ENCODE peak calls at places on chromosomes 4 and X, in nine cellular contexts. D is breast epithelium, N is HCT116, Y is SK-N-SH, R is GM12878, P is K562, F is suprapubic skin, B is upper lobe of left lung, Q is stomach. V is an unnamed sample.
A peak's percentile ranks its signal among the peaks of the same experiment; 100 is the strongest.

GRCh38 chrX:71998836-71999509 is 88.3 kb downstream of the NHSL2 start:
- DNase-seq in D (no peak), N (peak; percentile 12), Y (peak; percentile 76), R (no peak), P (peak; percentile 42), F (no peak), B (no peak), Q (peak; percentile 38), V (no peak)

GRCh38 chr4:70629469-70630090 is 1.0 kb downstream of the ENAM start:
- DNase-seq in D (no peak), N (no peak), Y (no peak), R (no peak), P (no peak), F (no peak), B (no peak), Q (no peak), V (no peak)

GRCh38 chrX:109841257-109841656 is 108.2 kb upstream of the ACSL4 start:
- DNase-seq in D (no peak), N (no peak), Y (no peak), R (no peak), P (no peak), F (no peak), B (no peak), Q (no peak), V (no peak)

GRCh38 chrX:131827935-131828334 is 195.2 kb upstream of the STK26 start:
- DNase-seq in D (no peak), N (no peak), Y (peak; percentile 28), R (peak; percentile 70), P (peak; percentile 17), F (no peak), B (no peak), Q (no peak), V (no peak)

GRCh38 chr4:83328486-83328885 is 6.2 kb downstream of the HPSE start:
- DNase-seq in D (no peak), N (no peak), Y (no peak), R (no peak), P (peak; percentile 15), F (no peak), B (no peak), Q (no peak), V (no peak)

GRCh38 chr4:158945529-158946108 is 157.3 kb upstream of the RAPGEF2 start:
- DNase-seq in D (no peak), N (no peak), Y (no peak), R (no peak), P (no peak), F (no peak), B (no peak), Q (no peak), V (no peak)

GRCh38 chr4:67035501-67035900 is 509.8 kb downstream of the CENPC start:
- DNase-seq in D (no peak), N (no peak), Y (no peak), R (no peak), P (no peak), F (no peak), B (no peak), Q (no peak), V (no peak)

GRCh38 chr4:185592845-185593488 is 57.7 kb upstream of the PDLIM3 start:
- DNase-seq in D (no peak), N (no peak), Y (no peak), R (no peak), P (no peak), F (no peak), B (no peak), Q (no peak), V (no peak)

GRCh38 chr4:7020290-7020689 is 22.9 kb upstream of the TADA2B start:
- DNase-seq in D (no peak), N (no peak), Y (no peak), R (no peak), P (peak; percentile 41), F (no peak), B (no peak), Q (no peak), V (no peak)

GRCh38 chr4:7020856-7021255 is 22.3 kb upstream of the TADA2B start:
- DNase-seq in D (no peak), N (no peak), Y (no peak), R (no peak), P (no peak), F (no peak), B (no peak), Q (no peak), V (no peak)

GRCh38 chr4:7021355-7021754 is 21.8 kb upstream of the TADA2B start:
- DNase-seq in D (no peak), N (no peak), Y (no peak), R (no peak), P (no peak), F (no peak), B (no peak), Q (no peak), V (no peak)

GRCh38 chr4:7023486-7023885 is 19.7 kb upstream of the TADA2B start:
- DNase-seq in D (no peak), N (no peak), Y (no peak), R (no peak), P (no peak), F (no peak), B (no peak), Q (no peak), V (no peak)

DNA sequence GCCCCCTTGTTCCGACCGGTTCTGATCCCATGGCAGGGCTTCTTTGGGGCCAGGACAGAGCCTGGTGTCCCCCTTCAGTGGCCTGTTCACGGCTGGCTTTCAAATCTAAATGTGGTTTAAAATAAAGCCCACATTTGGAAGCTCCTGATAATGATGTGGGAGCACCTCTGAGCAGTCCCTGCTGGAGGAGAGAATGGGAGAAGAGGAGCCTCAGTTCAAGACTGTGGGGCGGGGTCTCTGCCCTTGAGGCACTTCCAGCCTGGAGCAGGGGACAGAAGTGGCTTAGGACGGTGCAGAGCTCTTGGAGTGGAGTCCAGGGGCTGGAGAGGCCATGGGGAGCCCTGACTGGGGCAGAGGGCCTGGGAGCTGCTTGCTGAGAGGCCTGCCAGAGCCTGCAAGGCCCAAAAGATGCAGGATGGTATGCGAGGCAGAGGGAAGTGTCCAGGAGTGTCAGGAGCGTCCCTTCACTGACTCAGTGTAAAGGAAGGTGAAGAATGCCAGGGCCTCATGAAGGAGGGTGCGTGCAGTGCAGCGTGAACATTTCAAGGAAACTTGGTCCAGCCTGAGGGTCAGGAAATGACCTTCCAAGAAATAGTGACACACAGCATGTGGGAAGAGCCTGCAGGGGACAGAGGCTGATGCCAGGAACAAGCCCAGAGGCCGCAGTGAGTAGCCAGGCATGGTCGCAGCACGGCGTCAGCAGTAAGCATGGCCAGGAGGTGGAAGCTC is 21.1 kb upstream of the TADA2B start:
- DNase-seq in D (no peak), N (no peak), Y (no peak), R (no peak), P (no peak), F (no peak), B (no peak), Q (no peak), V (no peak)
- TF ChIP-seq POLR2AphosphoS5 in D (peak; percentile 40), N (no peak), Y (no peak), R (no peak), P (no peak), F (no peak), B (no peak), Q (no peak), V (no peak)

GRCh38 chr4:128527356-128527755 is 239.7 kb upstream of the PGRMC2 start:
- DNase-seq in D (no peak), N (no peak), Y (no peak), R (no peak), P (no peak), F (no peak), B (no peak), Q (no peak), V (no peak)

GRCh38 chr4:128524311-128524710 is 236.7 kb upstream of the PGRMC2 start:
- DNase-seq in D (no peak), N (peak; percentile 53), Y (no peak), R (no peak), P (no peak), F (no peak), B (no peak), Q (peak; percentile 64), V (no peak)

GRCh38 chr4:128525387-128525786 is 237.8 kb upstream of the PGRMC2 start:
- DNase-seq in D (no peak), N (no peak), Y (no peak), R (no peak), P (no peak), F (no peak), B (no peak), Q (no peak), V (no peak)

GRCh38 chr4:128528177-128528576 is 240.6 kb upstream of the PGRMC2 start:
- DNase-seq in D (no peak), N (no peak), Y (no peak), R (no peak), P (no peak), F (no peak), B (no peak), Q (no peak), V (no peak)

GRCh38 chr4:128525939-128526630 is 238.5 kb upstream of the PGRMC2 start:
- DNase-seq in D (no peak), N (no peak), Y (no peak), R (no peak), P (no peak), F (no peak), B (no peak), Q (no peak), V (no peak)
- H3K4me1 ChIP-seq in D (no peaks in the 10 kb centered on the region), N (peaks cover 61% of the 10 kb centered on the region), Y (peaks cover 37% of the 10 kb centered on the region), R (no peaks in the 10 kb centered on the region), P (peaks cover 22% of the 10 kb centered on the region), F (peaks cover 40% of the 10 kb centered on the region), B (peaks cover 23% of the 10 kb centered on the region), Q (peaks cover 4% of the 10 kb centered on the region), V (no peaks in the 10 kb centered on the region)

DNA sequence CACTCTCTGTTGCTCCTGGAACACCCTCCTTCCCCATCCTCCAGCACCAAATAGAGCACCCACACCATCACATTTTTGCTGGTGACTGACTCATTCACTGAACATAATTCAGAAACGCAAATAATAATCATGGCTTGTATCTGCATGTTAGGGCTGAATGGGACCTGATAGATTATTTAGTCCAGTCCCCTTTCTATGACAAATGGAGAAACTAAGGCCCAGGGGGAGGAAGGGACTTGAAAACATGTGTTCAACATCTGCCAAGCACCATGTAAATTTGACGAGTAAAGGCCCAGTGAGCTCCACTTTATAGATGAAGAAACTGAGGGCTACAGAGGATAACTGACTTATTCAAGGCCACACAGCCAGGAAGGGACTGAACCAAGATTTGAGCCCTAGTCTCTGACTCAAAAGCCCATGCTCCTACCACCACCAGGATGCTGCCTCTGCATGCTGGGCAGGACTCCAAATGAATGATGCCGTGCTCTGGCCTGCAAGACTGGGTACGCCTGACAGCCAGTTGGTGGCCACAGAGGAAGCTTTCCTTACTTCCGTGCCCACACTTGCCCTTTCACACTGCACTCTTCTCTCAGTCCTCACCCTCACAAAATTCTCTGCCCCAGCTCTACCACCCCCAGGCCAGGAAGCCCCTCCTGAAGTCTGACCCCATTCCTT is 133.3 kb upstream of the PJA1 start:
- DNase-seq in D (no peak), N (no peak), Y (no peak), R (no peak), P (no peak), F (no peak), B (no peak), Q (no peak), V (no peak)
- TF ChIP-seq CTCF in D (no peak), N (no peak), Y (no peak), R (no peak), P (no peak), F (no peak), B (no peak), Q (no peak), V (no peak)

DNA sequence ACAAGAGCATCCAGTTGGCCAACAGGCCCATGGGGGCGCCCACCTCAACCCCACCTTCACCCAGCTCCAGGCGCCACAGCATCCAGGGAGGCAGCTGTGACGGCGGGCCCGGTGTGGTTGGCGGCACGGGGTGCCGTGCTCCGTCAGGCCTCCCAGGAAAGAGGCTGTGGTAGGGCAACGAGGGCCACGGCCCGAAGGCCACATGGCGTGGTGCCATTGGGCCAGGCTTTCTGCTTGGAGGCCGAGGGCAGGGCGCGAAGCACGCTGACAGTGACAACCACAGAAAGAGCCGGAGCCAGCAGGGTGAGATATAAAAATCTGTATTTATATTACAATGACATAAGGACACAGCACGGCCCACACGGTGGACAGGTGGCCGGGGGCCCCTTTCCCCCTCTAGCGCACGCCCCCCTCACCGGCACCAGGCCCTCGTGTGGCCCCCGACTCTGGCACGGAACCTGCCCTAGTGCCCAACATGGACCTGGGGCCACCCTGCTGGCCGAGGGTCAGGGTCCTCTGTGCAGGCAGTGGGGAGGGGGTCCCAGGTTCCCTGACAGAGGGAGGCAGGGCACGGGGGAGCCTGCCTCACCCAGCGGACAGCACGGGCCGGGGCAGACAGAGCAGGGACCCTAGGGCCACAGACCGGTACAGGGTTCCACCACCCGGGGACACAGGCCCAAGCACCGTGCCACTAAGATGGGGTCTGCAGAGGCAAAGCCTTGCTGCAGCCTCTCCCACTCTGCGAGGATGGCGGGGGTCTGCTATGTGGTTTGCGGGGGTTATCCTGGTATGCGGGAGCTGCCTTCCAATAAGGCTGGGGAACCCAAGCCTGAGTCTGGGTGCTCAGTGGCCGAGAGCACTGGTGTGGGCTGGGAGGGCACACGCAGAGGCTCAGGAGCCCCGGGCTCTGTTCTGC is 5.5 kb upstream of the HAUS3 start:
- DNase-seq in D (no peak), N (no peak), Y (peak; percentile 31), R (no peak), P (no peak), F (peak; percentile 61), B (peak; percentile 82), Q (peak; percentile 25), V (no peak)
- TF ChIP-seq POLR2AphosphoS5 in D (no peak), N (no peak), Y (no peak), R (no peak), P (no peak), F (no peak), B (no peak), Q (no peak), V (no peak)